ENCODE peak calls at places on chromosomes 5 and 9, in eight cellular contexts. U is psoas muscle, E is HFF-Myc, O is NCI-H524, H is renal cortical epithelial cell, X is cardiac fibroblast, W is fibroblast of mammary gland, K is NCI-H345. C is an unnamed sample.

GRCh38 chr9:37350486-37351190 is 71.9 kb upstream of the GRHPR start:
- DNase-seq in U (no peak), E (no peak), O (no peak), H (peak), X (no peak), W (peak), K (no peak), C (peak)

GRCh38 chr5:71684309-71684708 is 34.8 kb upstream of the CARTPT start:
- DNase-seq in U (no peak), E (no peak), O (no peak), H (no peak), X (no peak), W (no peak), K (no peak), C (no peak)

GRCh38 chr5:58262226-58262625 is 197.7 kb downstream of the PLK2 start:
- DNase-seq in U (no peak), E (no peak), O (no peak), H (no peak), X (no peak), W (no peak), K (no peak), C (peak)

GRCh38 chr5:119274767-119275130 is 81.1 kb upstream of the TNFAIP8 start:
- DNase-seq in U (no peak), E (no peak), O (no peak), H (peak), X (peak), W (peak), K (no peak), C (peak)

GRCh38 chr9:130040901-130041647 is 1.9 kb downstream of the FNBP1 start:
- DNase-seq in U (no peak), E (no peak), O (no peak), H (no peak), X (no peak), W (no peak), K (no peak), C (no peak)

GRCh38 chr5:179912951-179913350 is 5.3 kb upstream of the TBC1D9B start:
- DNase-seq in U (peak), E (no peak), O (no peak), H (no peak), X (no peak), W (no peak), K (no peak), C (no peak)

GRCh38 chr9:32455738-32456137 is 70.3 kb downstream of the RIGI start:
- DNase-seq in U (no peak), E (no peak), O (no peak), H (no peak), X (peak), W (peak), K (no peak), C (peak)

GRCh38 chr9:132536124-132536523 is 46.3 kb upstream of the BARHL1 start:
- DNase-seq in U (no peak), E (no peak), O (no peak), H (no peak), X (no peak), W (no peak), K (no peak), C (no peak)

GRCh38 chr9:80085668-80086067 is 513.9 kb downstream of the TLE4 start:
- DNase-seq in U (no peak), E (no peak), O (no peak), H (peak), X (no peak), W (no peak), K (no peak), C (peak)

GRCh38 chr9:130466537-130467217 is 21.9 kb downstream of the ASS1 start:
- DNase-seq in U (no peak), E (no peak), O (peak), H (no peak), X (no peak), W (no peak), K (no peak), C (no peak)

GRCh38 chr9:81814794-81815464 is 113.3 kb upstream of the SPATA31D4 start:
- DNase-seq in U (no peak), E (no peak), O (no peak), H (peak), X (no peak), W (no peak), K (no peak), C (no peak)

GRCh38 chr5:132265336-132266030 is 8.0 kb downstream of the PDLIM4 start:
- DNase-seq in U (peak), E (peak), O (no peak), H (peak), X (peak), W (peak), K (no peak), C (peak)

GRCh38 chr5:78495800-78496199 is 135.4 kb downstream of the SCAMP1 start:
- DNase-seq in U (no peak), E (no peak), O (no peak), H (no peak), X (no peak), W (no peak), K (no peak), C (no peak)

GRCh38 chr9:22056402-22056801 is 47.3 kb upstream of the CDKN2B start:
- DNase-seq in U (no peak), E (no peak), O (no peak), H (no peak), X (no peak), W (no peak), K (no peak), C (no peak)

GRCh38 chr9:14967450-14968321 is 57.5 kb upstream of the FREM1 start:
- DNase-seq in U (no peak), E (no peak), O (no peak), H (no peak), X (no peak), W (no peak), K (no peak), C (no peak)

GRCh38 chr5:474826-475661 is 32.1 kb downstream of the EXOC3 start:
- DNase-seq in U (peak), E (no peak), O (no peak), H (no peak), X (peak), W (no peak), K (no peak), C (peak)

GRCh38 chr5:52786937-52787599 is 648 bp upstream of the ITGA1 start:
- DNase-seq in U (no peak), E (no peak), O (no peak), H (peak), X (peak), W (peak), K (peak), C (peak)

GRCh38 chr5:169791251-169791650 is 154.2 kb downstream of the DOCK2 start:
- DNase-seq in U (no peak), E (no peak), O (no peak), H (peak), X (no peak), W (no peak), K (no peak), C (no peak)

GRCh38 chr9:36961568-36962360 is 72.3 kb downstream of the PAX5 start:
- DNase-seq in U (no peak), E (peak), O (no peak), H (peak), X (peak), W (peak), K (no peak), C (no peak)

GRCh38 chr5:180786398-180787005 is 16.1 kb downstream of the MGAT1 start:
- DNase-seq in U (no peak), E (no peak), O (no peak), H (no peak), X (no peak), W (peak), K (no peak), C (no peak)

GRCh38 chr5:126965487-126965886 is 64.9 kb downstream of the MARCHF3 start:
- DNase-seq in U (no peak), E (no peak), O (no peak), H (no peak), X (no peak), W (peak), K (no peak), C (no peak)

GRCh38 chr5:140108093-140109049 is 5.5 kb upstream of the PURA start:
- DNase-seq in U (peak), E (no peak), O (peak), H (no peak), X (no peak), W (no peak), K (no peak), C (no peak)

GRCh38 chr9:89313842-89314241 is 2.8 kb downstream of the CKS2 start:
- DNase-seq in U (no peak), E (no peak), O (peak), H (no peak), X (peak), W (peak), K (no peak), C (peak)

GRCh38 chr9:130137870-130138653 is 34.1 kb upstream of the NCS1 start:
- DNase-seq in U (peak), E (peak), O (no peak), H (peak), X (peak), W (peak), K (no peak), C (peak)

GRCh38 chr5:43294226-43294625 is 19.0 kb downstream of the HMGCS1 start:
- DNase-seq in U (no peak), E (no peak), O (no peak), H (peak), X (peak), W (peak), K (no peak), C (peak)

GRCh38 chr5:67115238-67115637 is 81.4 kb downstream of the CD180 start:
- DNase-seq in U (no peak), E (no peak), O (no peak), H (no peak), X (no peak), W (no peak), K (peak), C (no peak)

GRCh38 chr5:6634327-6634713 is 1.1 kb downstream of the SRD5A1 start:
- DNase-seq in U (no peak), E (no peak), O (peak), H (no peak), X (peak), W (no peak), K (peak), C (no peak)

GRCh38 chr5:14112998-14113652 is 30.0 kb upstream of the TRIO start:
- DNase-seq in U (no peak), E (no peak), O (no peak), H (peak), X (no peak), W (no peak), K (no peak), C (no peak)

GRCh38 chr9:37034938-37035471 is 937 bp upstream of the PAX5 start:
- DNase-seq in U (no peak), E (no peak), O (no peak), H (no peak), X (no peak), W (no peak), K (peak), C (no peak)

GRCh38 chr9:109097156-109097555 is 22.6 kb downstream of the TMEM245 start:
- DNase-seq in U (no peak), E (no peak), O (no peak), H (no peak), X (no peak), W (no peak), K (no peak), C (no peak)

GRCh38 chr9:134968823-134969090 is 51.0 kb upstream of the FCN1 start:
- DNase-seq in U (no peak), E (no peak), O (no peak), H (no peak), X (no peak), W (no peak), K (no peak), C (no peak)

GRCh38 chr9:14993061-14993800 is 83.0 kb upstream of the FREM1 start:
- DNase-seq in U (peak), E (peak), O (peak), H (peak), X (peak), W (peak), K (no peak), C (peak)

GRCh38 chr5:158923799-158924551 is 175.7 kb downstream of the EBF1 start:
- DNase-seq in U (no peak), E (no peak), O (no peak), H (no peak), X (no peak), W (no peak), K (no peak), C (no peak)

GRCh38 chr5:136036991-136037705 is 8.4 kb downstream of the TGFBI start:
- DNase-seq in U (peak), E (peak), O (no peak), H (peak), X (peak), W (no peak), K (peak), C (peak)

GRCh38 chr5:160649304-160649703 is 202.7 kb downstream of the ATP10B start:
- DNase-seq in U (no peak), E (no peak), O (peak), H (peak), X (no peak), W (no peak), K (peak), C (no peak)

C was measured in IMR-90.